ENCODE peak calls at places on chromosomes 16 and 17, in ten cellular contexts. One of them, this sample, is unnamed.

GRCh38 chr16:57810197-57811024 is 8.1 kb upstream of the KIFC3 start:
- DNase-seq in psoas muscle: peak; percentile 78
- DNase-seq in GM23338: peak; percentile 67
- DNase-seq in chondrocyte: no peak
- DNase-seq in brain microvascular endothelial cell: peak; percentile 79
- DNase-seq in endothelial cell: peak; percentile 57
- DNase-seq in neural crest cell: no peak
- DNase-seq in AG10803: peak; percentile 84
- DNase-seq in GM12865: peak; percentile 90
- DNase-seq in heart left ventricle: peak; percentile 85
- DNase-seq in this sample: peak; percentile 92

GRCh38 chr17:73562896-73563295 is 81.3 kb downstream of the SDK2 start:
- DNase-seq in endothelial cell: no peak
- DNase-seq in GM23338: no peak
- DNase-seq in chondrocyte: no peak
- DNase-seq in psoas muscle: no peak
- DNase-seq in neural crest cell: no peak
- DNase-seq in heart left ventricle: no peak
- DNase-seq in brain microvascular endothelial cell: no peak
- DNase-seq in GM12865: no peak
- DNase-seq in AG10803: no peak
- DNase-seq in this sample: no peak

GRCh38 chr16:25143898-25144297 is 32.4 kb downstream of the LCMT1 start:
- DNase-seq in endothelial cell: peak; percentile 19
- DNase-seq in psoas muscle: no peak
- DNase-seq in GM23338: peak; percentile 47
- DNase-seq in AG10803: no peak
- DNase-seq in GM12865: no peak
- DNase-seq in heart left ventricle: no peak
- DNase-seq in neural crest cell: no peak
- DNase-seq in chondrocyte: no peak
- DNase-seq in brain microvascular endothelial cell: no peak
- DNase-seq in this sample: no peak

GRCh38 chr16:14180431-14181059 is 109.4 kb downstream of the MRTFB start:
- DNase-seq in neural crest cell: no peak
- DNase-seq in brain microvascular endothelial cell: no peak
- DNase-seq in chondrocyte: no peak
- DNase-seq in psoas muscle: no peak
- DNase-seq in AG10803: no peak
- DNase-seq in GM23338: peak; percentile 63
- DNase-seq in heart left ventricle: no peak
- DNase-seq in GM12865: no peak
- DNase-seq in endothelial cell: no peak
- DNase-seq in this sample: no peak

GRCh38 chr17:20996724-20997615 is 45.8 kb downstream of the USP22 start:
- DNase-seq in heart left ventricle: no peak
- DNase-seq in psoas muscle: no peak
- DNase-seq in AG10803: no peak
- DNase-seq in endothelial cell: no peak
- DNase-seq in brain microvascular endothelial cell: no peak
- DNase-seq in neural crest cell: no peak
- DNase-seq in GM12865: no peak
- DNase-seq in GM23338: no peak
- DNase-seq in chondrocyte: no peak
- DNase-seq in this sample: no peak

GRCh38 chr17:30808785-30809286 is 15.7 kb downstream of the CRLF3 start:
- DNase-seq in neural crest cell: no peak
- DNase-seq in chondrocyte: no peak
- DNase-seq in heart left ventricle: no peak
- DNase-seq in AG10803: no peak
- DNase-seq in GM23338: no peak
- DNase-seq in GM12865: peak; percentile 90
- DNase-seq in brain microvascular endothelial cell: no peak
- DNase-seq in psoas muscle: no peak
- DNase-seq in endothelial cell: peak; percentile 16
- DNase-seq in this sample: peak; percentile 70

GRCh38 chr16:29745126-29745852 is 501 bp downstream of the C16orf54 start:
- DNase-seq in neural crest cell: no peak
- DNase-seq in endothelial cell: no peak
- DNase-seq in AG10803: no peak
- DNase-seq in brain microvascular endothelial cell: no peak
- DNase-seq in chondrocyte: no peak
- DNase-seq in heart left ventricle: no peak
- DNase-seq in psoas muscle: no peak
- DNase-seq in GM12865: peak; percentile 77
- DNase-seq in GM23338: peak; percentile 35
- DNase-seq in this sample: peak; percentile 78

GRCh38 chr17:2158011-2158410 is 103.1 kb downstream of the HIC1 start:
- DNase-seq in AG10803: peak; percentile 94
- DNase-seq in heart left ventricle: no peak
- DNase-seq in GM12865: no peak
- DNase-seq in neural crest cell: no peak
- DNase-seq in GM23338: no peak
- DNase-seq in brain microvascular endothelial cell: peak; percentile 73
- DNase-seq in psoas muscle: no peak
- DNase-seq in chondrocyte: no peak
- DNase-seq in endothelial cell: no peak
- DNase-seq in this sample: no peak

DNA sequence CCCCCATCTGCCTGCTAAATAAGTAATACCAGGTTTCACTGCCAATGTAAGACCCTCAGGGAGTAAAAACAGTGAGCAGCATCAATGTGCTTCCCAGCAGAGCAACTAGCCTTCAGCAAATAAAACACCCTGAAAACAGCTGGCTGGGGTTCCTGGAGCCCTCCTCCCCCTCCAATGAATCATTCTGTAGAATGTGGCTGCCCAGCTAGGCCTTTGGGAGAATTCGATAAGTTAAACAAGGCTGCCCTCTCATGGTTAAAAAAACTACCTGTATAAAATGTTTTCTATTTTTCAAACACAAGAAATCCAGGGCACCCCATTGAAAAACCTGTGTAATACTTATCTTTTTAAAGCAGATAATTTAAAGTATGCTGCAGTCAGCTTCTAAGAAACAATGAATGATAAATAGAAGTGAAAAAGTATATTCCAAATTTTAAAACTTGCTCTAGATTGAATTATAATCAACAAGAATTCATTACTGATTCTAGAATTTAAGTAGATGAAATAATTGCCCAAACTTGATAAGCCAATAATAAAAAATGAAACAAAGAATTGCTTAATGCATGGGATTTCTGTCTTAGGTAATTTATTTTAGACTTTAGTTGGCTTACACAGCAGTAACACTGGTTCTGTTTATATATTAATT is 9.4 kb upstream of the TOM1L1 start:
- DNase-seq in psoas muscle: no peak
- DNase-seq in AG10803: peak; percentile 69
- DNase-seq in endothelial cell: peak; percentile 23
- DNase-seq in neural crest cell: peak; percentile 9
- DNase-seq in GM23338: peak; percentile 90
- DNase-seq in chondrocyte: no peak
- DNase-seq in brain microvascular endothelial cell: peak; percentile 66
- DNase-seq in GM12865: peak; percentile 11
- DNase-seq in heart left ventricle: no peak
- DNase-seq in this sample: peak; percentile 20
- TF ChIP-seq CTCF in psoas muscle: peak; percentile 27
- TF ChIP-seq CTCF in AG10803: peak; percentile 53
- TF ChIP-seq CTCF in endothelial cell: peak; percentile 56
- TF ChIP-seq CTCF in neural crest cell: peak; percentile 75
- TF ChIP-seq CTCF in GM23338: peak; percentile 80
- TF ChIP-seq CTCF in chondrocyte: peak; percentile 86
- TF ChIP-seq CTCF in brain microvascular endothelial cell: peak; percentile 51
- TF ChIP-seq CTCF in GM12865: no peak
- TF ChIP-seq CTCF in heart left ventricle: no peak
- TF ChIP-seq CTCF in this sample: peak; percentile 32

GRCh38 chr16:85125570-85126382 is 13.5 kb upstream of the CIBAR2 start:
- DNase-seq in chondrocyte: no peak
- DNase-seq in brain microvascular endothelial cell: no peak
- DNase-seq in GM12865: no peak
- DNase-seq in endothelial cell: no peak
- DNase-seq in heart left ventricle: peak; percentile 64
- DNase-seq in neural crest cell: no peak
- DNase-seq in AG10803: no peak
- DNase-seq in GM23338: no peak
- DNase-seq in psoas muscle: peak; percentile 56
- DNase-seq in this sample: no peak

GRCh38 chr16:85126383-85126730 is 14.1 kb upstream of the CIBAR2 start:
- DNase-seq in endothelial cell: no peak
- DNase-seq in heart left ventricle: no peak
- DNase-seq in neural crest cell: no peak
- DNase-seq in brain microvascular endothelial cell: no peak
- DNase-seq in chondrocyte: no peak
- DNase-seq in AG10803: no peak
- DNase-seq in psoas muscle: no peak
- DNase-seq in GM12865: no peak
- DNase-seq in GM23338: no peak
- DNase-seq in this sample: no peak

GRCh38 chr16:85128079-85128837 is 16.0 kb upstream of the CIBAR2 start:
- DNase-seq in brain microvascular endothelial cell: no peak
- DNase-seq in chondrocyte: no peak
- DNase-seq in neural crest cell: no peak
- DNase-seq in GM12865: no peak
- DNase-seq in endothelial cell: no peak
- DNase-seq in heart left ventricle: no peak
- DNase-seq in psoas muscle: no peak
- DNase-seq in GM23338: no peak
- DNase-seq in AG10803: no peak
- DNase-seq in this sample: no peak

GRCh38 chr16:85124636-85125346 is 12.5 kb upstream of the CIBAR2 start:
- DNase-seq in chondrocyte: no peak
- DNase-seq in AG10803: no peak
- DNase-seq in GM23338: no peak
- DNase-seq in heart left ventricle: no peak
- DNase-seq in brain microvascular endothelial cell: no peak
- DNase-seq in neural crest cell: no peak
- DNase-seq in psoas muscle: no peak
- DNase-seq in endothelial cell: no peak
- DNase-seq in GM12865: no peak
- DNase-seq in this sample: no peak

DNA sequence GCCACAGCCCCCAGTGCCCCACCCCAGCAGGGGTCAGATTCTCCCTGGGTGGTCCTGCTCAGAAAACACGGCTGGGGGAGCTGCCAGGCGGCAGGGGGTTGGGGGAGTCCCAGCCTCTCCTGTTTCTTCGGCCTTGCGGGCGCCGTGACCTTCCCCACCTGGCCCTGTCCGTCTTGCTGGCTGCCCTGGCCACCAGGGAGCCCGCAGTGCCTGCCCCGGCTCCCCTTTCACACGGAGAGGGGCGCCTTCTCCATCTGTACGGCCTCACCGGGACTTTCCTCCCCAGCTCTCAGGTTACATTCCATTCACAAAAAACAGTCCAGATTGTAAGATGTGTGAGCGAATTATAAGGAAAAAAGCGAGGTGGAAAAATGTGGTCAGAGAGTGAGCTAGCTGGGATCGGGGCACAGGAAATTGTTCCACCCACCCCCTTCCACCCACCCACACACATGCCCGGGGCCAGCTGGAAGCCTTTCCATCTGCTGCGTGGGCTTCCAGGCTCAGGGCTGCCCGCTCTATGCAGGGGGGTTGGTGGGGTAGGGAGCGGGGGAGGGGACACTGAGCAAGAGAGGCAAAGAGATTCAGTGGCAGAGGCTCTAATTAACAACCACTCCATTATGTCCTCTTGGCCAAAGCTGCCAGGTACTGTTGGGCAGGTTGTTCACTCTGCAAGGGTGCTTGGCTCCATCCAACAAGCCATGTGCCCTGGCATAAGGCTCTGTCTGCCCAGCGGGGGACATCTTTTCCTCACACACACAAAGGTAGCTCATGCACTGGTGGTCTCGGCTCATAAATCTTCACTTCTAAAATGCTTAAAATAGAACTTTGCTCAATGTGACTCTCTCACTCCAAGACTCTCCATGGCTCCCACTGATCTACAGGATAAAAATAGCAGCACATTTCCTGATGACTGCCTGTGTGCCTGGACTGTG is 14.7 kb upstream of the CIBAR2 start:
- DNase-seq in chondrocyte: no peak
- DNase-seq in GM12865: no peak
- DNase-seq in heart left ventricle: no peak
- DNase-seq in endothelial cell: no peak
- DNase-seq in brain microvascular endothelial cell: peak; percentile 61
- DNase-seq in AG10803: peak; percentile 72
- DNase-seq in GM23338: peak; percentile 75
- DNase-seq in psoas muscle: peak; percentile 80
- DNase-seq in neural crest cell: no peak
- DNase-seq in this sample: no peak
- TF ChIP-seq CTCF in chondrocyte: peak; percentile 7
- TF ChIP-seq CTCF in GM12865: no peak
- TF ChIP-seq CTCF in heart left ventricle: no peak
- TF ChIP-seq CTCF in endothelial cell: no peak
- TF ChIP-seq CTCF in brain microvascular endothelial cell: peak; percentile 4
- TF ChIP-seq CTCF in AG10803: peak; percentile 7
- TF ChIP-seq CTCF in GM23338: no peak
- TF ChIP-seq CTCF in psoas muscle: no peak
- TF ChIP-seq CTCF in neural crest cell: no peak
- TF ChIP-seq CTCF in this sample: no peak

GRCh38 chr16:54933281-54934150 is 2.9 kb downstream of the IRX5 start:
- DNase-seq in heart left ventricle: no peak
- DNase-seq in psoas muscle: no peak
- DNase-seq in endothelial cell: peak; percentile 23
- DNase-seq in AG10803: no peak
- DNase-seq in chondrocyte: peak; percentile 38
- DNase-seq in brain microvascular endothelial cell: no peak
- DNase-seq in GM12865: no peak
- DNase-seq in GM23338: peak; percentile 41
- DNase-seq in neural crest cell: peak; percentile 23
- DNase-seq in this sample: no peak

GRCh38 chr16:54934536-54935410 is 4.1 kb downstream of the IRX5 start:
- DNase-seq in psoas muscle: no peak
- DNase-seq in GM12865: no peak
- DNase-seq in chondrocyte: no peak
- DNase-seq in GM23338: peak; percentile 85
- DNase-seq in endothelial cell: peak; percentile 59
- DNase-seq in brain microvascular endothelial cell: no peak
- DNase-seq in heart left ventricle: peak; percentile 53
- DNase-seq in neural crest cell: peak; percentile 38
- DNase-seq in AG10803: peak; percentile 56
- DNase-seq in this sample: no peak

GRCh38 chr16:54931757-54932660 is 1.3 kb downstream of the IRX5 start:
- DNase-seq in heart left ventricle: no peak
- DNase-seq in brain microvascular endothelial cell: no peak
- DNase-seq in neural crest cell: no peak
- DNase-seq in chondrocyte: peak; percentile 72
- DNase-seq in psoas muscle: no peak
- DNase-seq in AG10803: no peak
- DNase-seq in GM23338: peak; percentile 41
- DNase-seq in endothelial cell: no peak
- DNase-seq in GM12865: no peak
- DNase-seq in this sample: no peak

GRCh38 chr16:54931041-54931756 is 534 bp downstream of the IRX5 start:
- DNase-seq in GM12865: no peak
- DNase-seq in heart left ventricle: peak; percentile 15
- DNase-seq in GM23338: peak; percentile 60
- DNase-seq in neural crest cell: peak; percentile 43
- DNase-seq in chondrocyte: no peak
- DNase-seq in brain microvascular endothelial cell: no peak
- DNase-seq in endothelial cell: peak; percentile 46
- DNase-seq in psoas muscle: peak; percentile 24
- DNase-seq in AG10803: no peak
- DNase-seq in this sample: no peak

DNA sequence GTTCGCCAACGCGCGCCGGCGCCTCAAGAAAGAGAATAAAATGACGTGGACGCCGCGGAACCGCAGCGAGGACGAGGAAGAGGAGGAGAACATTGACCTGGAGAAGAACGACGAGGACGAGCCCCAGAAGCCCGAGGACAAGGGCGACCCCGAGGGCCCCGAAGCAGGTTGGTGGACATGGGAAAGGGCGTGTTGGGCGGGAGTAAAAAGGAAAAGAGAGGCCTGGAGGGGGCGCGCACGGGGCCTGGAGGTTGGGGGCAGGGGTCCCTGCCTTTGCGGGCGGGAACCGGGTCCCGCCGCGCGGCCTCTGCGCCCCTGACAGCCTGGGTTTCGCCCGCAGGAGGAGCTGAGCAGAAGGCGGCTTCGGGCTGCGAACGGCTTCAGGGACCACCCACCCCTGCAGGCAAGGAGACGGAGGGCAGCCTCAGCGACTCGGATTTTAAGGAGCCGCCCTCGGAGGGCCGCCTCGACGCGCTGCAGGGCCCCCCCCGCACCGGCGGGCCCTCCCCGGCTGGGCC is 2.1 kb downstream of the IRX5 start:
- DNase-seq in AG10803: no peak
- DNase-seq in neural crest cell: peak; percentile 28
- DNase-seq in psoas muscle: no peak
- DNase-seq in chondrocyte: peak; percentile 73
- DNase-seq in GM23338: peak; percentile 69
- DNase-seq in endothelial cell: peak; percentile 41
- DNase-seq in GM12865: no peak
- DNase-seq in heart left ventricle: no peak
- DNase-seq in brain microvascular endothelial cell: no peak
- DNase-seq in this sample: no peak
- TF ChIP-seq CTCF in AG10803: peak; percentile 26
- TF ChIP-seq CTCF in neural crest cell: peak; percentile 35
- TF ChIP-seq CTCF in psoas muscle: no peak
- TF ChIP-seq CTCF in chondrocyte: peak; percentile 25
- TF ChIP-seq CTCF in GM23338: peak; percentile 26
- TF ChIP-seq CTCF in endothelial cell: no peak
- TF ChIP-seq CTCF in GM12865: no peak
- TF ChIP-seq CTCF in heart left ventricle: no peak
- TF ChIP-seq CTCF in brain microvascular endothelial cell: no peak
- TF ChIP-seq CTCF in this sample: no peak

DNA sequence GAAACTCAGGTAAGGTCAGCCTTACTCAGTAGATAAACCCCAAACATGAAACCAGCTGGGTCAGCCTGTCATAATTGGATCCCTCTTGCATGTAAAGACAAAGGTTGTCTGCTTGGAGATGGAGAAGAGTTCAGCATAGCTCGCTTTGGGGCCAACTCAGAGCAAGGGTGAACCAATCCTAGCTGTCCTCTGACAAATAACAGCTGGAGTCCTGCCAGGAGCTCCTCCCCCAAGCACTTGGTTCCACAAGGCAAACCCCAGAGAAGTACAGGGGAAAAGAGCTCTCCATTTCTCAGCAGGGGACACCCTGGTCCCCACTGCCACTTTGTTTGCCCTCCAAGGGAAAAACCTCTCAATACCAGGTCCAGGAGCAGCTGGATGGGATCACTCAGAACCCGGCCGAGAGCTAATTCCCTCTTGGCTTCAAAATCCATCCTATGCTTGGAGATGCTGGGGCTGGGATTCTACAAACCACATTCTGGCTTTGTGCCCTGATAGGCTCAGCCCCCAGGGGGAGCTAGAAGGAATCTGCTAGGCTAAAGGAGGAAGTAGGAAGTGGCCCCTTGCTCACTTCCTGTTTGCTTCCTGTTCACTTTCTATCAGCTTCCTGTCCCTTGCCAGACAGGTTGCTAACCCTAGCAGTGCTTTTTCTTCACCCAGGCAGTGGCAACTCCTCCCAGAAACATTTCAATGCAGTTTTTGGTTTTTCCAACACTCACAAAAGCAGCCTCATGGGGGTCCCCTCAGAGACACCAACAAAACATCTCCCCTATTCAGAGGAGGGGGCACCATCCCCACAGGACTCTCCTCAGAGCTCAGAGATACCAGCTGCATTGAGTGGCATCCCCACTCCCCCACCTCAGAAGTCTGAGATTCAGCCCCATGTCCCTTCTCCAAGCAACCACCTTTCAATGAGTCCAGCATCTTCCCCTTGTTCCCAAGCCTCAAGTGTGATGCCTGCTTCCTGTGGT is 30.7 kb downstream of the CDRT4 start:
- DNase-seq in GM12865: peak; percentile 2
- DNase-seq in GM23338: peak; percentile 62
- DNase-seq in brain microvascular endothelial cell: no peak
- DNase-seq in endothelial cell: peak; percentile 71
- DNase-seq in heart left ventricle: peak; percentile 71
- DNase-seq in AG10803: peak; percentile 50
- DNase-seq in chondrocyte: no peak
- DNase-seq in psoas muscle: peak; percentile 79
- DNase-seq in neural crest cell: no peak
- DNase-seq in this sample: no peak
- TF ChIP-seq CTCF in GM12865: no peak
- TF ChIP-seq CTCF in GM23338: peak; percentile 61
- TF ChIP-seq CTCF in brain microvascular endothelial cell: peak; percentile 57
- TF ChIP-seq CTCF in endothelial cell: peak; percentile 58
- TF ChIP-seq CTCF in heart left ventricle: peak; percentile 41
- TF ChIP-seq CTCF in AG10803: peak; percentile 34
- TF ChIP-seq CTCF in chondrocyte: peak; percentile 57
- TF ChIP-seq CTCF in psoas muscle: no peak
- TF ChIP-seq CTCF in neural crest cell: peak; percentile 41
- TF ChIP-seq CTCF in this sample: no peak

This sample was measured in GM10248.